ENCODE peak calls at places on chromosomes 5 and 9, in six cellular contexts. X is testis, E is lower leg skin, L is epithelial cell of esophagus, W is astrocyte of the spinal cord, U is cardiac fibroblast. A is an unnamed sample.

GRCh38 chr9:137308102-137308619 is 6.1 kb upstream of the NRARP start:
- DNase-seq in X (no peak), W (no peak), L (no peak), E (no peak), U (no peak), A (no peak)

GRCh38 chr5:119537704-119538103 is 85.4 kb downstream of the HSD17B4 start:
- DNase-seq in U (peak), E (no peak), X (no peak), L (peak), W (peak), A (no peak)

GRCh38 chr9:71243951-71244350 is 122.5 kb upstream of the TRPM3 start:
- DNase-seq in U (no peak), X (no peak), W (no peak), E (no peak), L (no peak), A (no peak)

GRCh38 chr9:114387678-114388431 is at the start of gene AKNA:
- DNase-seq in E (peak), L (peak), X (peak), U (peak), W (peak), A (no peak)

GRCh38 chr5:154287136-154287535 is 96.6 kb downstream of the GALNT10 start:
- DNase-seq in E (no peak), W (peak), U (peak), X (no peak), L (peak), A (peak)

GRCh38 chr5:139903450-139903804 is 107.8 kb downstream of the PSD2 start:
- DNase-seq in L (no peak), E (peak), U (no peak), X (no peak), W (no peak), A (no peak)

GRCh38 chr5:36692791-36693763 is 86.7 kb downstream of the SLC1A3 start:
- DNase-seq in U (peak), W (peak), E (peak), L (peak), X (peak), A (no peak)

GRCh38 chr5:163105456-163105855 is 331.9 kb upstream of the CCNG1 start:
- DNase-seq in X (no peak), U (peak), W (peak), L (peak), E (no peak), A (no peak)

GRCh38 chr9:117134826-117135411 is 279.9 kb downstream of the ASTN2 start:
- DNase-seq in U (no peak), W (no peak), E (no peak), X (no peak), L (peak), A (no peak)

GRCh38 chr9:96021616-96022444 is 146.3 kb downstream of the ERCC6L2 start:
- DNase-seq in E (no peak), X (peak), U (no peak), L (no peak), W (no peak), A (no peak)

GRCh38 chr5:94870496-94871214 is 252.2 kb downstream of the SLF1 start:
- DNase-seq in L (no peak), E (no peak), W (no peak), U (no peak), X (no peak), A (no peak)

GRCh38 chr5:168239325-168239724 is 52.1 kb upstream of the WWC1 start:
- DNase-seq in L (no peak), E (no peak), X (no peak), W (no peak), U (no peak), A (no peak)

GRCh38 chr9:77163889-77164288 is 13.4 kb upstream of the VPS13A start:
- DNase-seq in X (no peak), U (peak), L (peak), E (no peak), W (no peak), A (peak)

GRCh38 chr5:2763533-2763794 is 12.0 kb upstream of the IRX2 start:
- DNase-seq in U (no peak), X (no peak), W (no peak), L (no peak), E (no peak), A (no peak)

GRCh38 chr5:1554410-1554967 is 30.7 kb upstream of the LPCAT1 start:
- DNase-seq in E (peak), X (peak), W (no peak), U (no peak), L (no peak), A (no peak)

GRCh38 chr9:124675261-124676158 is 95.6 kb downstream of the NR6A1 start:
- DNase-seq in W (no peak), U (no peak), E (no peak), L (no peak), X (no peak), A (no peak)

GRCh38 chr9:107638922-107639321 is 149.4 kb upstream of the KLF4 start:
- DNase-seq in W (peak), X (peak), U (peak), L (no peak), E (peak), A (peak)

GRCh38 chr9:132943677-132944293 is 631 bp downstream of the TSC1 start:
- DNase-seq in L (peak), W (no peak), U (peak), E (no peak), X (no peak), A (no peak)

GRCh38 chr9:132945186-132946130 is 1.0 kb upstream of the TSC1 start:
- DNase-seq in U (no peak), L (no peak), W (no peak), E (no peak), X (no peak), A (no peak)

GRCh38 chr9:132944294-132945185 is at the start of gene TSC1:
- DNase-seq in W (peak), L (peak), X (peak), E (peak), U (peak), A (peak)

GRCh38 chr9:132939169-132939568 is 5.2 kb downstream of the TSC1 start:
- DNase-seq in E (no peak), L (no peak), U (no peak), W (no peak), X (no peak), A (no peak)

GRCh38 chr9:132942541-132943182 is 1.8 kb downstream of the TSC1 start:
- DNase-seq in W (no peak), X (no peak), L (peak), U (peak), E (no peak), A (no peak)
- H3K4me3 ChIP-seq in W (no peak), X (no peak), L (peak), U (no peak), E (no peak), A (no peak)

DNA sequence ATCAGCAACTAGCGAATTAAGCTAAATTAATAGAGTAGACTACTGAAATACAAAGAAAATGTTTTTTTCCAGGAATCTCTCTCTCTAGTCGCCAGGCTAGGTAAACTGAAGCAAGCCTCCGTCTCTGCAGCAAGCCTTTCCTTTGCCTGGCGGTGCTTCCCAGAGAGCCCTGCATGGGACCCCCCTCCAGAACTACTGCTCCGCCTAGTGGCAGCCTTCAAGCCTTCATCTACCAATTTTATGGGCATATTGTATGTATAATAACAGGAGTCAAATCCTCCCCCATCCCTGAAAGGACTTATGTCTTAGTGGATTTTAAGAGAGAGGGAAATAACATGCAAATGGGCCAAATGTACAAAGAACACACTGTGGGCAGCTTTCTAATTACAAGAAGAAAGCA is 241.9 kb downstream of the SAXO1 start:
- DNase-seq in X (peak), U (peak), W (peak), E (no peak), L (peak), A (no peak)
- TF ChIP-seq CTCF in X (no peak), U (peak), W (peak), E (no peak), L (peak), A (no peak)

DNA sequence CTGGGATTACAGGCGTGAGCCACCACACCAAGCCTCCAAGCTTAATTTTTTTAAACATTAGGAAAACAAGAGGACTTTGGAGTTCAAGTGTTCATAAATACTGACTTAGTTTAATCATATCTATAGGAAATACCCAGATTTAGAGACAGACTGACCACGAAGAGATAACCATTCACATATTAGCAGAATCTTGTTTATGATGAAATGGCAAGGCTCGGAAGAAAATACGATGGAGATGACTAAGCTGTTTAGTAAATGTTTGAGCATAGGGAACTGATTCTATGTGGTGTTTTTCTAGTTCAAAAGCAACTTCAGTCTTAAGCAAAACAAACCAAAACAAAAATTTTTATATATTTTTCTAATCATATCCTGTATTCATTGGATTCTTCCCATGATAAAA is 13.5 kb upstream of the TUSC1 start:
- DNase-seq in U (no peak), E (no peak), L (no peak), W (no peak), X (no peak), A (no peak)
- H3K4me3 ChIP-seq in U (no peak), E (no peak), L (no peak), W (no peak), X (no peak), A (no peak)

GRCh38 chr9:87083986-87084385 is 136.7 kb upstream of the GAS1 start:
- DNase-seq in E (no peak), W (no peak), L (no peak), X (no peak), U (no peak), A (no peak)

GRCh38 chr9:87084407-87084806 is 137.1 kb upstream of the GAS1 start:
- DNase-seq in X (no peak), W (no peak), U (no peak), E (no peak), L (no peak), A (no peak)

GRCh38 chr9:87081523-87081922 is 134.2 kb upstream of the GAS1 start:
- DNase-seq in E (no peak), X (no peak), L (no peak), U (no peak), W (no peak), A (no peak)

GRCh38 chr9:87077986-87078385 is 130.7 kb upstream of the GAS1 start:
- DNase-seq in W (no peak), U (no peak), X (no peak), E (no peak), L (no peak), A (no peak)

DNA sequence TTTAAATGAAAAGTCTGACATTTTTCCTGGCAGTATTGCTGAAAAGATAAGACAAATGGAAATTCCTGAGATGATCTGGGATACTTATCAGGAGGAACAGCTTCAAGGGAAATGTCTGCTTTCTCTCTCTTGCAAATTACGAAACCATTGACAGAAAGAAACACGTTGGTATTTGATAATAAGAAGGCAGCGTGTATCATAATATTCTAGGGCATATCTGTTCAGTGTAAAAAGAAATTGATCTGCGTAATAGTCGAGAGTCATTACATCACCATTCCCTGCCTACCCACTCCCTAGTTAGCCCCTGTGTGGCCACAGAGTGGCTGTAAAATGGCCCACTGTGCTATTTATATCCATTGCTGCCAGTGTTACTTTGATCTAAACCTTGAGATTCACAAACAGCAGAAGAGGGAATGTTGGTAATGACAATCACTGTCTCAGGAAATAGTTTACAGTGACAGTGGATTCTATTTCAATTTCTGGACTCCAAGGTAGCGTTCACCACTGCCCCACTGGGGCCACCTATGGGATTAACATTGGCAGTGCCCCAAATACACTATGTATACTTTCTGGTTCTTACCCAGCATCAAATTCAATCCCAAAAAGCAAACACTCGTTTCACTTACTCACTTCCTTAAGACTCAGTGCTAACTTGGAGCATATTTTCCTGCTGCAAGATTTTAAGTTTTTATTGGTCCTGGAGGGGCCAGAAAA is 133.4 kb upstream of the GAS1 start:
- DNase-seq in U (peak), W (peak), L (peak), E (no peak), X (no peak), A (no peak)
- TF ChIP-seq CTCF in U (no peak), W (no peak), L (peak), E (no peak), X (no peak), A (no peak)

GRCh38 chr9:89660286-89660685 is 55.5 kb downstream of the GADD45G start:
- DNase-seq in E (no peak), L (no peak), W (no peak), X (no peak), U (no peak), A (no peak)

GRCh38 chr9:89661391-89661949 is 56.7 kb downstream of the GADD45G start:
- DNase-seq in X (peak), W (no peak), L (no peak), U (no peak), E (peak), A (no peak)

GRCh38 chr9:89662718-89663246 is 58.0 kb downstream of the GADD45G start:
- DNase-seq in E (peak), X (no peak), L (no peak), U (no peak), W (no peak), A (no peak)

GRCh38 chr9:89663264-89663970 is 58.6 kb downstream of the GADD45G start:
- DNase-seq in W (no peak), X (no peak), L (no peak), U (no peak), E (peak), A (no peak)

GRCh38 chr9:89661956-89662717 is 57.3 kb downstream of the GADD45G start:
- DNase-seq in L (peak), X (peak), U (peak), W (peak), E (peak), A (peak)
- H3K4me3 ChIP-seq in L (no peak), X (peak), U (no peak), W (peak), E (no peak), A (peak)